ENCODE peak calls at places on chromosomes 5 and 9, in seven cellular contexts. D is H9, H is IMR-90, I is neuronal stem cell, U is mesenchymal stem cell, F is H1, W is trophoblast cell. V is an unnamed sample.

GRCh38 chr9:137816531-137817235 is 60.9 kb upstream of the CACNA1B start:
- DNase-seq in H (no peak), I (no peak), W (no peak), D (no peak), U (no peak), F (no peak), V (no peak)

GRCh38 chr9:126877418-126877817 is 17.0 kb downstream of the ZBTB34 start:
- DNase-seq in W (no peak), D (no peak), H (no peak), I (no peak), F (no peak), U (no peak), V (no peak)

GRCh38 chr5:141692919-141693848 is 11.2 kb upstream of the ARAP3 start:
- DNase-seq in U (peak; percentile 32), F (no peak), I (no peak), D (no peak), W (no peak), H (peak; percentile 55), V (no peak)

GRCh38 chr5:178428341-178429155 is 161.6 kb downstream of the COL23A1 start:
- DNase-seq in H (no peak), U (no peak), D (peak; percentile 24), W (no peak), I (no peak), F (peak; percentile 54), V (no peak)

GRCh38 chr5:179805529-179806249 is 977 bp downstream of the MGAT4B start:
- DNase-seq in F (no peak), I (no peak), H (no peak), W (peak; percentile 36), D (peak; percentile 34), U (peak; percentile 42), V (no peak)

GRCh38 chr5:77563475-77563874 is 71.4 kb upstream of the WDR41 start:
- DNase-seq in H (no peak), U (no peak), F (no peak), I (no peak), D (no peak), W (no peak), V (no peak)

GRCh38 chr5:38640012-38640395 is 83.6 kb upstream of the LIFR start:
- DNase-seq in F (no peak), H (peak; percentile 24), U (peak; percentile 68), D (no peak), I (no peak), W (peak; percentile 47), V (no peak)

GRCh38 chr5:15992918-15993317 is 186.7 kb downstream of the MARCHF11 start:
- DNase-seq in U (peak; percentile 56), D (no peak), F (no peak), H (peak; percentile 72), I (no peak), W (no peak), V (peak; percentile 64)

GRCh38 chr9:70696694-70697335 is 282.4 kb upstream of the KLF9 start:
- DNase-seq in W (no peak), U (no peak), F (no peak), H (no peak), I (no peak), D (no peak), V (no peak)

GRCh38 chr9:109482391-109482916 is 15.7 kb downstream of the PTPN3 start:
- DNase-seq in F (no peak), H (no peak), D (no peak), W (no peak), I (no peak), U (no peak), V (no peak)

GRCh38 chr9:107712390-107712789 is 222.8 kb upstream of the KLF4 start:
- DNase-seq in W (peak; percentile 62), U (peak; percentile 52), H (peak; percentile 76), D (no peak), F (no peak), I (no peak), V (no peak)

GRCh38 chr5:81022688-81023084 is 62.5 kb downstream of the RASGRF2 start:
- DNase-seq in H (no peak), W (peak; percentile 95), I (no peak), U (no peak), F (no peak), D (no peak), V (peak; percentile 23)

GRCh38 chr9:134531251-134531970 is 110.2 kb upstream of the COL5A1 start:
- DNase-seq in F (no peak), H (no peak), D (no peak), I (no peak), U (peak; percentile 35), W (no peak), V (no peak)

GRCh38 chr5:142016576-142016975 is 3.7 kb upstream of the GNPDA1 start:
- DNase-seq in H (no peak), D (no peak), W (no peak), I (no peak), F (no peak), U (no peak), V (no peak)

GRCh38 chr5:72658161-72658560 is 151.0 kb upstream of the ZNF366 start:
- DNase-seq in U (no peak), W (peak; percentile 96), H (no peak), I (no peak), D (no peak), F (no peak), V (no peak)

GRCh38 chr5:68534131-68534940 is 318.8 kb downstream of the PIK3R1 start:
- DNase-seq in F (no peak), D (no peak), H (no peak), U (no peak), W (no peak), I (peak; percentile 18), V (no peak)

GRCh38 chr9:17063535-17064135 is 71.2 kb upstream of the CNTLN start:
- DNase-seq in U (peak; percentile 52), H (peak; percentile 64), I (peak; percentile 27), F (no peak), W (peak; percentile 81), D (peak; percentile 42), V (peak; percentile 70)

GRCh38 chr9:96844040-96844439 is 10.3 kb downstream of the ZNF782 start:
- DNase-seq in F (no peak), H (no peak), W (no peak), D (no peak), I (no peak), U (no peak), V (no peak)
- H4K8ac ChIP-seq in F (no peak overlapping the region), H (no peak overlapping the region), W (no peak overlapping the region), D (no peak overlapping the region), I (no peak overlapping the region), U (no peak overlapping the region), V (no peak overlapping the region)

GRCh38 chr5:176608937-176609723 is 826 bp downstream of the GPRIN1 start:
- DNase-seq in U (no peak), I (no peak), W (no peak), F (no peak), D (no peak), H (no peak), V (no peak)

GRCh38 chr5:176608142-176608705 is 1.7 kb downstream of the GPRIN1 start:
- DNase-seq in H (no peak), U (no peak), F (no peak), D (no peak), I (no peak), W (peak; percentile 13), V (no peak)

GRCh38 chr5:176611435-176611834 is 1.5 kb upstream of the GPRIN1 start:
- DNase-seq in D (peak; percentile 77), I (peak; percentile 71), U (peak; percentile 86), W (peak; percentile 87), F (peak; percentile 86), H (peak; percentile 91), V (peak; percentile 81)

GRCh38 chr5:176610430-176610763 is 441 bp upstream of the GPRIN1 start:
- DNase-seq in I (no peak), W (no peak), U (no peak), H (no peak), D (no peak), F (no peak), V (no peak)

DNA sequence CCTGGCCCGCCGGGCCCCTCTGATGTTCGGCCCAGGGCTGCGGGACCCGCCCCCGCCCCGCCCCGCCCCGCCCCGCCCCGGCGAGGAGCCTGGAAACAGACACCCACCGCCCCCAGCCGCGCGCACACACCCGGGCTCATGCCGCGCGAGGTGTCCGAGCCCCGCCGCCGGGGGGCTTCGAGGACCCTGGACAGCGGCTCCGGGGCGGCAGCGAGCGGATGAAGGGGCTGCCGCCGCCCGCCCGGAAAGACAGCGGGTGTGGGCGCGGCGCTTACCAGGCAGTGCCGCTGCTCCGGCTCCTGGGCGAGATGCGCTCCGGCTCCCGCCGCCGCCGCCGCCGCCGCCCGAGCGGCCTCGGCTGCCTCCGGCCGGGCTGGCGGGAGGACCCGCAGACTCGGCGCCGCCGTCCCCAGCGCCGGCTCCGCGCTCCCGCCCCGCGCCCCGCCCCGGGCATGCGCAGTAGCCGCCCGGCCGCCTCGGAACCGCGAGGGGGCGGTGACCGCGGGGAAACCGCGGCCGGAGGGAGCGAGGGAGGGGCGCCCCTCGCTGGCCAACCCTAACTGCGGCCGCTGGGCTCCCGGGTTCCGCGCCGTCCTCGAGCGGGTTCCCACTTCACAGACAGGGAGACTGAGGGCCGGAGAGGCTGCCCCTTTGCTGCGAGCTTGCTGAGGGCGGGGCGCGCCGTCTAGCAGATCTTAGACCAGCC is at the start of gene GPRIN1:
- DNase-seq in H (peak; percentile 36), D (peak; percentile 76), I (peak; percentile 79), U (peak; percentile 54), F (peak; percentile 83), W (peak; percentile 77), V (peak; percentile 77)
- H4K8ac ChIP-seq in H (peak within 1 kb of the TSS; percentile 39), D (no peak within 1 kb of the TSS), I (no peak within 1 kb of the TSS), U (peak within 1 kb of the TSS; percentile 56), F (peak within 1 kb of the TSS; percentile 83), W (peak within 1 kb of the TSS; percentile 25), V (no peak within 1 kb of the TSS)

DNA sequence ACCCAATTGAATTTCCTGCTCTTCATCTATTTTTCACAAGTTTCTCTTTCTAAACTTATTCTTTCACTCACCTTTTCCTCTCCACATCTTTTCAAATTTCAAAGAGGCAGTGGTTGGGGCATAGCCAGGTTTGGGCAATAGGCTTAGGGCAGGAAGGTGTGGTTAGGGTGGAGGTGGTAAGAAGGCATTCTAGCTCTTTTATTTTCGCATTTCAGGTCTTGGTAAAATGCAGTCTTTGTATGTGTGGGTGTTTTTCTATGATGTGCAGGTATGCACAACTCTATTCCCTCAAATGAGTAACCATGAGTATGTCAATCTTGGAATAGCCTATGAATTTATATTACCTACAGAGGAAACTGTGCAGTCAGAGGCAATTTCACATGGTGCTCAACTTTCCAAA is 129.8 kb upstream of the IFNE start:
- DNase-seq in I (no peak), F (no peak), U (no peak), W (no peak), H (no peak), D (no peak), V (no peak)
- H4K8ac ChIP-seq in I (no peak overlapping the region), F (no peak overlapping the region), U (no peak overlapping the region), W (no peak overlapping the region), H (no peak overlapping the region), D (no peak overlapping the region), V (no peak overlapping the region)

GRCh38 chr9:32566770-32567169 is 6.2 kb downstream of the NDUFB6 start:
- DNase-seq in W (no peak), U (no peak), I (no peak), F (no peak), D (no peak), H (no peak), V (no peak)

GRCh38 chr9:32570262-32570661 is 2.7 kb downstream of the NDUFB6 start:
- DNase-seq in U (no peak), D (no peak), F (no peak), H (no peak), W (no peak), I (no peak), V (no peak)

DNA sequence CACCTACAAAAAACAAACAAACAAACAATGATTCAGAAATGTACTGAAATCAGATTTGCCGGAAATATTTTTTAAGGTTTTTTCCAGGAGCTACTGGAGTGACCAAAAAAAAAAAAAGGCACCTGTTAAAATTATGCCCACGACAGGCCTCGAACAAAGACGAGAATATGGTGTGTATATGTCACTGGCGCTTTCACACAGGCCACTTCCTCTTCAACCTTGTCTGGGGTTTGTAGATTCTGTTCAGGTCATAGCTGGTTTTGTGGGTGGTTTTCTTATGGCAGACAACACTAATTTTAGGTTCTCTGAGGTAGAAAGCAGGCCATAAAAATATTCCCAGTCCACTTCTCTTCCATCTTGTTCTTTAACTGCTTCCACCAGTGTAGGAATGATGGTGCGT is 7.0 kb downstream of the NDUFB6 start:
- DNase-seq in H (no peak), D (no peak), U (no peak), W (no peak), I (no peak), F (no peak), V (no peak)
- H4K8ac ChIP-seq in H (no peak overlapping the region), D (no peak overlapping the region), U (no peak overlapping the region), W (no peak overlapping the region), I (no peak overlapping the region), F (no peak overlapping the region), V (no peak overlapping the region)